ENCODE peak calls at places on chromosomes 16 and 17, in seven cellular contexts. V, J, O, Z, H, D and T are unnamed samples.

GRCh38 chr16:85677383-85677967 is 11.3 kb downstream of the GINS2 start:
- DNase-seq in Z (no peak), V (no peak), J (peak; percentile 19), H (no peak), D (no peak), O (no peak), T (no peak)

GRCh38 chr17:50213026-50214015 is 11.9 kb upstream of the COL1A1 start:
- DNase-seq in V (peak; percentile 14), H (no peak), D (no peak), O (peak; percentile 10), J (no peak), Z (peak; percentile 49), T (peak; percentile 42)

GRCh38 chr16:65178151-65178550 is 56.3 kb upstream of the CDH11 start:
- DNase-seq in Z (no peak), D (no peak), J (no peak), V (no peak), H (no peak), O (no peak), T (no peak)

GRCh38 chr16:84761448-84762368 is 58.1 kb upstream of the CRISPLD2 start:
- DNase-seq in H (no peak), O (no peak), V (no peak), D (no peak), Z (no peak), J (no peak), T (no peak)

GRCh38 chr17:17043668-17044226 is 1.5 kb downstream of the MPRIP start:
- DNase-seq in Z (no peak), J (peak; percentile 20), H (peak; percentile 20), D (no peak), O (no peak), V (no peak), T (no peak)

GRCh38 chr17:80393491-80393890 is 21.5 kb upstream of the ENDOV start:
- DNase-seq in D (no peak), Z (no peak), V (no peak), O (no peak), J (no peak), H (no peak), T (no peak)

GRCh38 chr17:10261098-10261497 is 62.7 kb upstream of the GAS7 start:
- DNase-seq in D (no peak), J (peak; percentile 73), Z (no peak), H (no peak), O (no peak), V (no peak), T (no peak)

GRCh38 chr17:80925668-80926067 is 66.0 kb upstream of the CHMP6 start:
- DNase-seq in H (no peak), D (no peak), V (no peak), O (no peak), J (no peak), Z (no peak), T (no peak)

GRCh38 chr17:51164911-51165679 is 1.1 kb upstream of the NME2 start:
- DNase-seq in H (no peak), J (no peak), O (no peak), Z (peak; percentile 19), V (peak; percentile 20), D (no peak), T (no peak)

GRCh38 chr17:83180996-83181481 is 101.6 kb downstream of the METRNL start:
- DNase-seq in O (no peak), D (no peak), Z (no peak), J (no peak), H (no peak), V (no peak), T (no peak)

DNA sequence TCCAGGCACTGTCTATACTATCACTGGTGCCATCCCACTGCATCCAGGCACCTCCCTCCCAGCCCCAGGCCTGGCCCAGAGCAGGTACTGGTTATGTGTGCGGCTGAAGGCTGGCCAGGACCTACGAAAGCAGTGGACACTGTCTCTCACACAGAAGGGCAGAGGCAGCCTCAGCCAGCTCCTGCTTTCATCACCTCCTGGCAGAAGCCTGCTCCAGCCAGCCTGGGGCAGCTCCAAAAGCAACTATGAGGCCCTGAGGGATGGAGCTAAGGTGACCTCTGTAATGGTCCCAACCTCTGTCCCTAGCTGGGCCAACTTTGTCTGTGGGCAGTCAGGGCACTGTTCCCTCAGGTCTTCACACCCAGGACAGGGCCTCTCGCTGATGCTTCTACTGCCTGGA is 18.8 kb downstream of the HSD11B2 start:
- DNase-seq in V (no peak), O (no peak), Z (no peak), J (no peak), H (peak; percentile 69), D (peak; percentile 50), T (no peak)
- H3K4me1 ChIP-seq in V (peaks cover 51% of the 10 kb centered on the region), O (no peaks in the 10 kb centered on the region), Z (no peaks in the 10 kb centered on the region), J (no peaks in the 10 kb centered on the region), H (peaks cover 56% of the 10 kb centered on the region), D (peaks cover 81% of the 10 kb centered on the region), T (no peaks in the 10 kb centered on the region)

GRCh38 chr17:27180322-27180721 is 113.6 kb upstream of the WSB1 start:
- DNase-seq in D (no peak), V (no peak), Z (no peak), H (no peak), O (no peak), J (no peak), T (no peak)
- H3K9me3 ChIP-seq in D (no peaks in the 10 kb centered on the region), V (no peaks in the 10 kb centered on the region), Z (peaks cover 9% of the 10 kb centered on the region), H (no peaks in the 10 kb centered on the region), O (no peaks in the 10 kb centered on the region), J (no peaks in the 10 kb centered on the region), T (peaks cover 22% of the 10 kb centered on the region)

GRCh38 chr17:6682339-6682738 is 30.8 kb downstream of the C17orf100 start:
- DNase-seq in J (no peak), D (no peak), V (no peak), H (no peak), Z (no peak), O (no peak), T (no peak)
- H3K27me3 ChIP-seq in J (no peaks in the 10 kb centered on the region), D (peaks cover 4% of the 10 kb centered on the region), V (no peaks in the 10 kb centered on the region), H (peaks cover 13% of the 10 kb centered on the region), Z (peaks cover 16% of the 10 kb centered on the region), O (peaks cover 5% of the 10 kb centered on the region), T (peaks cover 2% of the 10 kb centered on the region)

GRCh38 chr16:71914802-71915201 is 19.5 kb downstream of the IST1 start:
- DNase-seq in J (no peak), V (no peak), Z (no peak), O (no peak), D (no peak), H (no peak), T (no peak)
- H3K4me1 ChIP-seq in J (no peaks in the 10 kb centered on the region), V (peaks cover 23% of the 10 kb centered on the region), Z (no peaks in the 10 kb centered on the region), O (peaks cover 8% of the 10 kb centered on the region), D (peaks cover 50% of the 10 kb centered on the region), H (peaks cover 27% of the 10 kb centered on the region), T (peaks cover 22% of the 10 kb centered on the region)

GRCh38 chr16:68553186-68553585 is 14.1 kb downstream of the ZFP90 start:
- DNase-seq in J (no peak), V (no peak), O (no peak), Z (no peak), D (no peak), H (no peak), T (no peak)
- H3K9me3 ChIP-seq in J (peaks cover 14% of the 10 kb centered on the region), V (no peaks in the 10 kb centered on the region), O (peaks cover 55% of the 10 kb centered on the region), Z (peaks cover 61% of the 10 kb centered on the region), D (peaks cover 24% of the 10 kb centered on the region), H (no peaks in the 10 kb centered on the region), T (peaks cover 67% of the 10 kb centered on the region)

DNA sequence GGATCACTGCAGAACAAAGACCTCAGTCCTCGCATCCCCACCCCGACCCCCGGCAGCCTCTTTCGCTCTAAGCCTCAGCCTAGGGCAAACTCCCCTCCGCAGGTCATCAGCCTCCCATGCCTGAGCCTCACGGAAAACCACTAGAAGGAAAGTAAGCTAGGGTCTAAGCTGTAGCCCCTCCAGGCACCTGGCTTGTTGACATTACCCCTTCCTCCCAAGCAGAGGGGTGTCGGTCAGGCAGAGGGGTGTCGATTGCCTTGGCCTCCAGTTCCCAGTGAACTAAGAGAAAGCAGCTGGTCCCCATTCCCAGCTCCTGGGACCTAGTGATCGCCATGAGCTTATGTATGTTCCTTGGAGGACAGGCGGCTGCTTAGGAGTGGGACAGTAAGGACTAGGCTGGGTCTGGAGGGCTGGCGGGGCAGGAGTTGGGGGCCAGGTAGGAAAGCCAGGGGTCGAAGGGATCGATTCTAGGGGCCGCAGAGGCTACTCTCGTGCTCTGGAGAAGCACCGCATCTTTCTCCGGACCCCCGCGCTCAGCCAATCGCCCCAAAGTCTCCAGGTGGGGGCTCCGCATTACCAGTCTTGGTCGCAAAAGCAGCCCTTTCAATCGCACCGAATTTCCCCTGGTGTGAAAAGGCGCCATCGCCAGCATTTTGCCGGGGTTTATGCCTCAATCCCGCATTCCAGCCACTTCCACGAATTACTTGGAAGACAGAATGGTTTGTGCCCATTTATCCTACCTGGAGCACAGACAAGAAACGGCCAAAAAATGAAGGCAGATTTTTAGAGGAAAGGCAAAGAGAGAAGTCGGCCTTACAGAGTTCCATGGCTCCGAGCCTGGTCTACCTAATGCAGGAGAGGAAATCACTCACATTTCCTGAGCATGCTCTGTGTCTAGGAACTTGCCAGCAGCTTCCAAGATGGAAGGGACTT is 21.3 kb upstream of the HOXB13 start:
- DNase-seq in V (no peak), O (no peak), H (no peak), D (no peak), J (no peak), Z (no peak), T (no peak)
- H3K27me3 ChIP-seq in V (no peaks in the 10 kb centered on the region), O (peaks cover 99% of the 10 kb centered on the region), H (peaks cover 98% of the 10 kb centered on the region), D (peaks cover 100% of the 10 kb centered on the region), J (peaks cover 81% of the 10 kb centered on the region), Z (no peaks in the 10 kb centered on the region), T (peaks cover 72% of the 10 kb centered on the region)